ENCODE peak calls at places on chromosomes 13 and 19, in four cellular contexts. A, L, R and Q are unnamed samples.

GRCh38 chr13:108269601-108270328 is at the start of gene TNFSF13B:
- DNase-seq in A (no peak), R (peak), L (peak), Q (no peak)

GRCh38 chr13:42973581-42973980 is 18.5 kb downstream of the EPSTI1 start:
- DNase-seq in L (no peak), A (no peak), R (no peak), Q (no peak)

GRCh38 chr19:8017808-8018207 is 12.4 kb upstream of the ELAVL1 start:
- DNase-seq in L (peak), R (peak), A (no peak), Q (no peak)

GRCh38 chr19:46813570-46814358 is 25.4 kb upstream of the SLC1A5 start:
- DNase-seq in R (no peak), L (no peak), A (no peak), Q (no peak)

GRCh38 chr13:23960566-23961156 is 63.4 kb upstream of the C1QTNF9B start:
- DNase-seq in R (no peak), A (no peak), L (no peak), Q (no peak)

GRCh38 chr13:91381371-91381770 is 17.1 kb upstream of the GPC5 start:
- DNase-seq in L (no peak), A (no peak), R (no peak), Q (no peak)

GRCh38 chr19:21109116-21109515 is 27.1 kb downstream of the ZNF714 start:
- DNase-seq in R (no peak), L (no peak), A (no peak), Q (no peak)

GRCh38 chr19:44570984-44571684 is 41.7 kb upstream of the CEACAM20 start:
- DNase-seq in L (peak), A (peak), R (no peak), Q (no peak)

GRCh38 chr19:48681127-48681470 is 8.3 kb upstream of the NTN5 start:
- DNase-seq in A (no peak), R (no peak), L (peak), Q (peak)

GRCh38 chr13:73194310-73194709 is 135.5 kb downstream of the KLF5 start:
- DNase-seq in A (no peak), R (no peak), L (no peak), Q (no peak)

GRCh38 chr13:25064396-25064795 is 31.5 kb upstream of the PABPC3 start:
- DNase-seq in A (no peak), R (no peak), L (no peak), Q (no peak)

GRCh38 chr19:48539503-48540096 is 12.4 kb upstream of the SULT2B1 start:
- DNase-seq in A (peak), R (no peak), L (no peak), Q (no peak)

GRCh38 chr19:38229585-38230073 is 5.6 kb upstream of the DPF1 start:
- DNase-seq in R (peak), A (peak), L (peak), Q (no peak)

GRCh38 chr19:19217110-19217509 is 5.4 kb downstream of the NCAN start:
- DNase-seq in A (no peak), R (no peak), L (no peak), Q (no peak)

GRCh38 chr13:52806029-52806428 is 42.4 kb downstream of the PCDH8 start:
- DNase-seq in A (no peak), R (no peak), L (no peak), Q (no peak)

GRCh38 chr13:52812941-52813340 is 35.5 kb downstream of the PCDH8 start:
- DNase-seq in R (no peak), A (no peak), L (no peak), Q (no peak)

GRCh38 chr13:52808842-52809219 is 39.6 kb downstream of the PCDH8 start:
- DNase-seq in R (no peak), L (no peak), A (no peak), Q (no peak)

GRCh38 chr13:52804202-52804641 is 44.2 kb downstream of the PCDH8 start:
- DNase-seq in R (no peak), L (no peak), A (no peak), Q (no peak)

GRCh38 chr13:52809310-52809769 is 39.1 kb downstream of the PCDH8 start:
- DNase-seq in L (peak), A (peak), R (peak), Q (peak)
- TF ChIP-seq CTCF in L (peak), A (peak), R (no peak), Q (peak)

GRCh38 chr19:3977242-3978143 is 6.6 kb upstream of the DAPK3 start:
- DNase-seq in R (no peak), A (no peak), L (no peak), Q (no peak)
- TF ChIP-seq CTCF in R (no peak), A (peak), L (no peak), Q (peak)

DNA sequence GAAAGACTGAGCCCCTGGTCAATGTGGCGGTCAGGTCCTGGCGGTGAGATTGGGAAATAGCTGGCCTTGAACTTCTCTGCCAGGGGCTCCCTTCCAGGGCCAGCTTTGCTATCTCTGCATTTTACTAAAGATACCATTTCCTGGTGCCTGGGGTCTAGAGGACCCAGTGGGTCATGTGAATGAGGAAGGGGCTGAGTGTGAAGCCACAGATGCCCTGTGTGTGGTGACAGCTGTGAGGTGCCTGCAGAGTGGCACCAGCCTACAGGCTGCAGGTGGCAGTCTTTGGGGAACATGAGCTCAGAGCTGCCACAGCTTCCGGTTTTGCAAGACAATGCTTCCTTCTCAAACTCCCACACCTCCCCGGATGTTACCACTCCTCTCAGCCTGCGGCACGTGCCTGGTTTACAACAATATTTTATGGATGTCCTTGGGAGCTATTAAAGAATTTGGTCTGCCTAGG is 5.2 kb upstream of the MLNR start:
- DNase-seq in A (no peak), R (no peak), L (peak), Q (peak)
- TF ChIP-seq CTCF in A (no peak), R (no peak), L (peak), Q (no peak)

GRCh38 chr13:89923052-89923451 is 1424.4 kb upstream of the MIR17HG start:
- DNase-seq in L (no peak), A (no peak), R (no peak), Q (no peak)

GRCh38 chr13:89923731-89924130 is 1423.8 kb upstream of the MIR17HG start:
- DNase-seq in A (no peak), R (no peak), L (no peak), Q (no peak)

GRCh38 chr13:89930861-89931260 is 1416.6 kb upstream of the MIR17HG start:
- DNase-seq in R (no peak), L (no peak), A (no peak), Q (no peak)

GRCh38 chr13:89920461-89920860 is 1427.0 kb upstream of the MIR17HG start:
- DNase-seq in L (no peak), A (no peak), R (no peak), Q (no peak)

GRCh38 chr13:89925107-89925506 is 1422.4 kb upstream of the MIR17HG start:
- DNase-seq in R (no peak), A (no peak), L (no peak), Q (no peak)
- TF ChIP-seq CTCF in R (no peak), A (no peak), L (peak), Q (peak)

GRCh38 chr19:13574933-13575332 is 68.7 kb upstream of the CACNA1A start:
- DNase-seq in L (no peak), A (no peak), R (no peak), Q (no peak)
- TF ChIP-seq CTCF in L (peak), A (no peak), R (no peak), Q (no peak)